ENCODE peak calls at places on chromosomes 1 and 21, in seven cellular contexts. Z is K562, G is esophagus muscularis mucosa, K is transverse colon, E is breast epithelium, O is spleen, F is stomach. C is an unnamed sample.

GRCh38 chr1:160550572-160551034 is 27.5 kb upstream of the SLAMF6 start:
- DNase-seq in K (no peak), Z (peak), G (no peak), F (no peak), O (peak), E (no peak), C (no peak)

GRCh38 chr21:30194701-30195299 is 21.1 kb downstream of the CLDN8 start:
- DNase-seq in O (no peak), K (no peak), G (no peak), F (no peak), E (no peak), Z (peak), C (no peak)

GRCh38 chr1:235160965-235161684 is at the start of gene RBM34:
- DNase-seq in E (peak), G (peak), O (peak), F (peak), K (peak), Z (peak), C (peak)

GRCh38 chr21:44742418-44743153 is 31.2 kb upstream of the TSPEAR start:
- DNase-seq in F (no peak), Z (peak), G (no peak), O (no peak), E (no peak), K (no peak), C (no peak)

GRCh38 chr1:54987830-54988705 is 7.6 kb downstream of the TMEM61 start:
- DNase-seq in E (no peak), O (peak), F (no peak), Z (no peak), K (no peak), G (no peak), C (no peak)

GRCh38 chr1:39576016-39576657 is 453 bp downstream of the PABPC4 start:
- DNase-seq in Z (no peak), O (peak), K (peak), F (peak), G (no peak), E (no peak), C (peak)

GRCh38 chr1:237677979-237678378 is 212.7 kb downstream of the ZP4 start:
- DNase-seq in E (no peak), K (no peak), F (no peak), G (no peak), Z (no peak), O (no peak), C (no peak)

GRCh38 chr1:214537219-214537618 is 14.2 kb downstream of the PTPN14 start:
- DNase-seq in O (no peak), G (no peak), K (no peak), E (no peak), F (no peak), Z (no peak), C (no peak)

GRCh38 chr1:10850026-10850425 is 53.6 kb upstream of the CASZ1 start:
- DNase-seq in Z (no peak), E (no peak), K (no peak), F (no peak), G (no peak), O (no peak), C (no peak)

GRCh38 chr1:38418195-38419030 is 371.8 kb upstream of the POU3F1 start:
- DNase-seq in O (no peak), E (no peak), G (no peak), Z (peak), F (no peak), K (no peak), C (no peak)

GRCh38 chr1:153616144-153616884 is at the start of gene S100A14:
- DNase-seq in O (peak), E (peak), G (no peak), K (peak), F (peak), Z (no peak), C (peak)
- TF ChIP-seq POLR2AphosphoS5 in O (no peak), E (no peak), G (no peak), K (peak), F (no peak), Z (no peak), C (peak)

GRCh38 chr1:24911651-24912144 is 18.4 kb downstream of the RUNX3 start:
- DNase-seq in O (no peak), K (no peak), F (no peak), E (no peak), Z (no peak), G (no peak), C (no peak)

GRCh38 chr1:24912359-24913273 is 17.5 kb downstream of the RUNX3 start:
- DNase-seq in F (no peak), E (no peak), K (no peak), G (no peak), Z (no peak), O (no peak), C (no peak)

GRCh38 chr1:24909388-24909898 is 20.6 kb downstream of the RUNX3 start:
- DNase-seq in G (no peak), Z (peak), K (peak), E (no peak), O (peak), F (peak), C (no peak)

GRCh38 chr1:24910210-24910609 is 19.9 kb downstream of the RUNX3 start:
- DNase-seq in Z (no peak), F (no peak), K (no peak), O (no peak), E (no peak), G (no peak), C (no peak)

GRCh38 chr1:24910751-24911650 is 19.1 kb downstream of the RUNX3 start:
- DNase-seq in E (peak), F (peak), G (no peak), K (peak), O (peak), Z (peak), C (no peak)
- TF ChIP-seq POLR2A in E (no peak), F (no peak), G (no peak), K (peak), O (peak), Z (no peak), C (no peak)

DNA sequence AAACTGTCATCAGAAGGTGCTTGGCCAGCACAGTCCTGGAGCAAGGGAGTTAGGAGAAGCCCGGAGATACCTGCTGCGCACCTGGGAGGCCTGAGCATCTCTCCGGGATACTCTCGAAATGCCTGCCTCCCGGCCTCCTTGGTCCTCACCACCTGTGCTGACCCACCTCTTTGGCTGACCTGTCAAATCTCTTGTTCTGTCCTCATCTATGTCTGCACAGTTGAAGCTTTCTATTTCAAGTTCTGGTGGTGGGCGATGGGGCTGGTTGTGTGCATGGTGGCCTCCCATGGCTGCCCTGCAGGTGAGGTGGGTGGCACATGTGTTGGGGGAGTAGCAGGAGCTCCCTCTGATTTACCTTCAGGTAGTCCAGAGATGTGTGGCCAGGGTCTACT is 52.5 kb downstream of the NENF start:
- DNase-seq in Z (no peak), F (no peak), E (no peak), O (no peak), G (no peak), K (no peak), C (no peak)
- TF ChIP-seq POLR2AphosphoS5 in Z (no peak), F (no peak), E (no peak), O (no peak), G (no peak), K (no peak), C (no peak)

GRCh38 chr1:15047237-15047636 is 106.3 kb upstream of the TMEM51 start:
- DNase-seq in O (no peak), G (no peak), K (no peak), Z (no peak), F (no peak), E (no peak), C (no peak)

GRCh38 chr1:15046487-15047165 is 106.9 kb upstream of the TMEM51 start:
- DNase-seq in K (peak), F (peak), Z (peak), O (peak), G (no peak), E (peak), C (peak)

GRCh38 chr1:15048437-15048980 is 105.0 kb upstream of the TMEM51 start:
- DNase-seq in Z (no peak), K (no peak), O (no peak), G (no peak), F (no peak), E (no peak), C (no peak)

GRCh38 chr1:15043934-15044333 is 109.6 kb upstream of the TMEM51 start:
- DNase-seq in F (no peak), E (no peak), G (no peak), K (no peak), O (no peak), Z (no peak), C (no peak)

DNA sequence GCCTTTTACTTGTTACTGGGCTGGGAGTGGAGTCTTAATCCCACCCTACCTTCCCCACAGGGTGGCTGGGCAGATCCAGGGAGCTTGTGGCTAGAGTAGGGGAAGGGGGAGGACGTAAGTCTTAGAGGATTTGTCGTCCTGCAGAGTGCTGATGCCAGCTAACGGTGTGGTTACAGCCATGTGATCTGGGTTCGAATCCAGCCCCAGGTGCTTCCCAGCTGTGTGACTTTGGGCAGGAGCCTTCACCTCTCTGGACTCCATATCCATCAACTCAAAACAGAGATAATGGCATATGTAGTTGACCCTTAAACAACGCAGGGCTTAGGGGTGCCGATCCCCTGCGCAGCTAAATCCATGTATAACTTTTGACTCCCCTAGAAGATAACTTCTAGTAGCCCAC is 108.4 kb upstream of the TMEM51 start:
- DNase-seq in F (no peak), Z (no peak), E (no peak), G (no peak), K (no peak), O (no peak), C (no peak)
- TF ChIP-seq POLR2A in F (no peak), Z (no peak), E (no peak), G (no peak), K (no peak), O (no peak), C (no peak)

C was measured in prostate gland.